ENCODE peak calls at places on chromosomes 1 and 21, in ten cellular contexts. N, T, M, D, X, O, C, Y, I and P are unnamed samples.

GRCh38 chr1:86774305-86775304 is 70.2 kb downstream of the SH3GLB1 start:
- DNase-seq in C (peak; percentile 70), Y (peak; percentile 48), O (no peak), X (no peak), T (peak; percentile 96), D (peak; percentile 92), M (peak; percentile 71), I (peak; percentile 65), N (no peak), P (peak; percentile 72)

GRCh38 chr1:54439550-54440223 is 33.5 kb upstream of the SSBP3 start:
- DNase-seq in Y (no peak), D (no peak), I (no peak), N (no peak), T (no peak), C (no peak), M (no peak), X (no peak), O (no peak), P (no peak)

GRCh38 chr1:162056043-162056442 is 13.4 kb upstream of the NOS1AP start:
- DNase-seq in O (peak; percentile 77), C (peak; percentile 66), N (peak; percentile 79), I (peak; percentile 53), M (peak; percentile 20), Y (peak; percentile 63), D (peak; percentile 23), X (peak; percentile 32), T (peak; percentile 77), P (peak; percentile 87)

GRCh38 chr1:38097256-38097655 is 50.7 kb upstream of the POU3F1 start:
- DNase-seq in O (peak; percentile 36), N (no peak), M (no peak), T (no peak), X (no peak), D (peak; percentile 42), I (no peak), C (no peak), Y (no peak), P (no peak)

GRCh38 chr1:243496173-243496553 is 240.3 kb downstream of the SDCCAG8 start:
- DNase-seq in O (no peak), Y (no peak), C (no peak), T (no peak), M (no peak), D (no peak), I (no peak), X (no peak), N (no peak), P (no peak)

GRCh38 chr1:55707196-55707595 is 492.0 kb upstream of the USP24 start:
- DNase-seq in C (no peak), O (no peak), N (no peak), M (no peak), X (no peak), I (no peak), Y (no peak), T (no peak), D (no peak), P (no peak)

GRCh38 chr21:42599962-42600361 is 53.5 kb upstream of the PDE9A start:
- DNase-seq in N (no peak), T (no peak), D (no peak), Y (no peak), X (no peak), M (no peak), C (no peak), O (no peak), I (no peak), P (no peak)

GRCh38 chr1:154866995-154867795 is 2.9 kb downstream of the KCNN3 start:
- DNase-seq in Y (no peak), M (no peak), X (no peak), D (no peak), I (no peak), C (no peak), N (no peak), O (no peak), T (peak; percentile 69), P (peak; percentile 86)

GRCh38 chr1:164452549-164452948 is 106.4 kb upstream of the PBX1 start:
- DNase-seq in N (no peak), D (no peak), I (no peak), O (no peak), C (no peak), Y (no peak), X (no peak), M (no peak), T (no peak), P (no peak)

GRCh38 chr1:11835441-11836225 is 11.9 kb downstream of the NPPA start:
- DNase-seq in O (no peak), M (no peak), I (no peak), Y (no peak), D (no peak), C (no peak), T (no peak), N (no peak), X (no peak), P (no peak)

GRCh38 chr1:226372885-226373284 is 35.0 kb downstream of the PARP1 start:
- DNase-seq in I (no peak), X (no peak), M (no peak), N (no peak), D (no peak), T (no peak), O (no peak), C (no peak), Y (no peak), P (no peak)

GRCh38 chr1:67496329-67496728 is 66.1 kb upstream of the SERBP1 start:
- DNase-seq in D (no peak), X (no peak), C (no peak), M (no peak), O (no peak), N (no peak), Y (no peak), I (no peak), T (no peak), P (no peak)

GRCh38 chr1:33047839-33048305 is 11.2 kb upstream of the AK2 start:
- DNase-seq in X (no peak), C (no peak), N (no peak), Y (no peak), I (no peak), T (no peak), M (no peak), D (no peak), O (no peak), P (peak; percentile 62)

GRCh38 chr1:18890704-18891103 is 11.7 kb downstream of the ALDH4A1 start:
- DNase-seq in X (no peak), C (no peak), M (no peak), Y (no peak), I (peak; percentile 45), T (peak; percentile 65), N (no peak), O (no peak), D (no peak), P (peak; percentile 74)

GRCh38 chr1:174877208-174877673 is 122.5 kb upstream of the CACYBP start:
- DNase-seq in I (no peak), D (no peak), X (no peak), C (no peak), O (no peak), T (no peak), M (no peak), N (no peak), Y (no peak), P (no peak)

GRCh38 chr1:161153682-161154337 is at the start of gene UFC1:
- DNase-seq in X (peak; percentile 79), Y (peak; percentile 85), O (peak; percentile 88), I (peak; percentile 80), D (peak; percentile 73), T (peak; percentile 94), N (peak; percentile 70), C (peak; percentile 75), M (peak; percentile 71), P (peak; percentile 85)

GRCh38 chr1:33460947-33461629 is 11.4 kb upstream of the ZSCAN20 start:
- DNase-seq in Y (no peak), T (no peak), C (no peak), X (peak; percentile 22), M (no peak), N (no peak), D (no peak), I (peak; percentile 61), O (no peak), P (no peak)

GRCh38 chr1:3522564-3523270 is 68.3 kb downstream of the ARHGEF16 start:
- DNase-seq in D (no peak), M (peak; percentile 69), N (no peak), X (no peak), T (no peak), I (no peak), C (peak; percentile 70), O (no peak), Y (no peak), P (peak; percentile 94)

GRCh38 chr21:16678479-16678878 is 834.4 kb upstream of the CXADR start:
- DNase-seq in M (no peak), Y (no peak), C (no peak), O (no peak), D (no peak), X (no peak), I (no peak), T (peak; percentile 15), N (no peak), P (peak; percentile 3)

GRCh38 chr1:108691128-108691885 is 803 bp upstream of the PRPF38B start:
- DNase-seq in T (no peak), I (no peak), O (no peak), N (no peak), M (no peak), C (no peak), D (no peak), Y (no peak), X (no peak), P (peak; percentile 23)

GRCh38 chr21:33975548-33976081 is 60.0 kb upstream of the ATP5PO start:
- DNase-seq in M (no peak), D (no peak), N (no peak), T (no peak), I (no peak), O (no peak), C (no peak), Y (no peak), X (no peak), P (no peak)

GRCh38 chr21:34999397-34999941 is 49.6 kb downstream of the RUNX1 start:
- DNase-seq in Y (no peak), T (peak; percentile 11), I (no peak), X (no peak), M (no peak), O (no peak), N (no peak), C (no peak), D (no peak), P (no peak)

GRCh38 chr1:204358605-204359004 is 1.1 kb downstream of the PLEKHA6 start:
- DNase-seq in I (no peak), X (no peak), Y (no peak), T (no peak), C (no peak), D (no peak), M (no peak), N (no peak), O (no peak), P (no peak)

GRCh38 chr1:179745743-179746142 is 2.7 kb downstream of the FAM163A start:
- DNase-seq in I (no peak), Y (no peak), N (no peak), D (no peak), M (no peak), X (no peak), C (no peak), O (no peak), T (no peak), P (no peak)

GRCh38 chr1:186535388-186536133 is 74.6 kb upstream of the PDC start:
- DNase-seq in D (no peak), N (no peak), M (peak; percentile 78), Y (no peak), X (no peak), I (no peak), C (peak; percentile 93), T (peak; percentile 94), O (no peak), P (peak; percentile 78)

GRCh38 chr1:22932803-22933470 is 39.7 kb downstream of the LACTBL1 start:
- DNase-seq in Y (no peak), M (no peak), C (no peak), D (no peak), T (no peak), N (no peak), O (no peak), I (no peak), X (no peak), P (peak; percentile 2)

GRCh38 chr1:23216771-23217420 is 406 bp downstream of the HTR1D start:
- DNase-seq in I (no peak), C (no peak), D (no peak), Y (no peak), T (no peak), X (peak; percentile 47), O (peak; percentile 71), N (peak; percentile 62), M (no peak), P (peak; percentile 49)

GRCh38 chr1:24717867-24718650 is 27.2 kb upstream of the CLIC4 start:
- DNase-seq in C (no peak), M (no peak), N (no peak), T (no peak), X (no peak), O (no peak), Y (no peak), I (peak; percentile 45), D (no peak), P (no peak)